ENCODE peak calls at places on chromosomes 6 and 20, in four cellular contexts. N is activated CD4-positive, alpha-beta T cell treated with anti-CD3 and anti-CD28 coated beads for 48 hours; S is fibroblast of the conjunctiva; G is NCI-H1092. F is an unnamed sample.

GRCh38 chr6:105794263-105794662 is 291.9 kb upstream of the PRDM1 start:
- DNase-seq in G (no peak), N (no peak), S (no peak), F (peak)

GRCh38 chr6:163706688-163707087 is 292.2 kb downstream of the QKI start:
- DNase-seq in G (no peak), S (no peak), N (no peak), F (no peak)

GRCh38 chr6:79946242-79946641 is 1.1 kb downstream of the ELOVL4 start:
- DNase-seq in G (peak), N (peak), S (peak), F (no peak)

GRCh38 chr20:38134427-38135281 is 30.4 kb downstream of the TGM2 start:
- DNase-seq in N (no peak), S (no peak), G (no peak), F (no peak)

GRCh38 chr6:41228616-41229015 is 467 bp downstream of the TREML4 start:
- DNase-seq in G (no peak), N (no peak), S (no peak), F (no peak)

GRCh38 chr20:6828794-6829423 is 61.4 kb downstream of the BMP2 start:
- DNase-seq in S (peak), N (peak), G (peak), F (peak)

GRCh38 chr6:19320066-19320465 is 517.1 kb upstream of the ID4 start:
- DNase-seq in N (no peak), G (no peak), S (no peak), F (no peak)

GRCh38 chr6:106046116-106046853 is 39.9 kb upstream of the PRDM1 start:
- DNase-seq in N (no peak), G (no peak), S (no peak), F (no peak)

GRCh38 chr6:145814035-145814500 is 527 bp downstream of the FBXO30 start:
- DNase-seq in G (no peak), N (peak), S (no peak), F (peak)

GRCh38 chr6:146027586-146028249 is 1.1 kb upstream of the GRM1 start:
- DNase-seq in S (no peak), N (no peak), G (no peak), F (peak)

GRCh38 chr6:33828764-33829731 is 25.2 kb upstream of the MLN start:
- DNase-seq in S (no peak), N (no peak), G (no peak), F (no peak)

F was measured in transverse colon.